ENCODE peak calls at places on chromosomes 1 and 21, in seven cellular contexts. C, R, J, Q, I, K and H are unnamed samples.

GRCh38 chr1:11653101-11653601 is 1.1 kb downstream of the FBXO2 start:
- DNase-seq in K (no peak), R (no peak), I (no peak), J (no peak), Q (no peak), C (no peak), H (no peak)

GRCh38 chr1:63967901-63968300 is 194.1 kb downstream of the ROR1 start:
- DNase-seq in J (peak), K (no peak), C (no peak), I (no peak), R (peak), Q (no peak), H (no peak)

GRCh38 chr1:208988811-208989222 is 594.7 kb upstream of the CAMK1G start:
- DNase-seq in K (no peak), C (peak), J (peak), Q (no peak), R (peak), I (peak), H (peak)

GRCh38 chr21:42465008-42465878 is 30.8 kb downstream of the RSPH1 start:
- DNase-seq in J (no peak), C (no peak), Q (no peak), I (no peak), R (no peak), K (no peak), H (no peak)

GRCh38 chr1:162391790-162392563 is 10.4 kb downstream of the C1orf226 start:
- DNase-seq in C (peak), I (peak), R (peak), Q (peak), K (no peak), J (no peak), H (peak)

GRCh38 chr1:98048234-98048633 is 127.4 kb upstream of the DPYD start:
- DNase-seq in K (peak), J (peak), C (peak), I (peak), Q (peak), R (peak), H (peak)

GRCh38 chr1:114002492-114003290 is 23.4 kb downstream of the OLFML3 start:
- DNase-seq in C (no peak), Q (no peak), K (no peak), J (no peak), I (no peak), R (peak), H (no peak)

GRCh38 chr1:14120895-14121294 is 420.9 kb downstream of the PRDM2 start:
- DNase-seq in C (no peak), I (no peak), R (no peak), Q (no peak), J (no peak), K (no peak), H (no peak)

GRCh38 chr21:43991447-43991991 is 20.6 kb upstream of the TRAPPC10 start:
- DNase-seq in R (no peak), I (no peak), C (no peak), K (no peak), Q (no peak), J (no peak), H (no peak)

GRCh38 chr21:32334980-32335471 is 36.4 kb downstream of the MRAP start:
- DNase-seq in I (no peak), K (no peak), C (no peak), R (no peak), J (peak), Q (no peak), H (no peak)

GRCh38 chr21:34129039-34129891 is 55.9 kb downstream of the MRPS6 start:
- DNase-seq in J (peak), Q (peak), C (peak), R (peak), K (no peak), I (no peak), H (peak)
- TF ChIP-seq CTCF in J (peak), Q (no peak), C (peak), R (peak), K (peak), I (peak), H (no peak)

DNA sequence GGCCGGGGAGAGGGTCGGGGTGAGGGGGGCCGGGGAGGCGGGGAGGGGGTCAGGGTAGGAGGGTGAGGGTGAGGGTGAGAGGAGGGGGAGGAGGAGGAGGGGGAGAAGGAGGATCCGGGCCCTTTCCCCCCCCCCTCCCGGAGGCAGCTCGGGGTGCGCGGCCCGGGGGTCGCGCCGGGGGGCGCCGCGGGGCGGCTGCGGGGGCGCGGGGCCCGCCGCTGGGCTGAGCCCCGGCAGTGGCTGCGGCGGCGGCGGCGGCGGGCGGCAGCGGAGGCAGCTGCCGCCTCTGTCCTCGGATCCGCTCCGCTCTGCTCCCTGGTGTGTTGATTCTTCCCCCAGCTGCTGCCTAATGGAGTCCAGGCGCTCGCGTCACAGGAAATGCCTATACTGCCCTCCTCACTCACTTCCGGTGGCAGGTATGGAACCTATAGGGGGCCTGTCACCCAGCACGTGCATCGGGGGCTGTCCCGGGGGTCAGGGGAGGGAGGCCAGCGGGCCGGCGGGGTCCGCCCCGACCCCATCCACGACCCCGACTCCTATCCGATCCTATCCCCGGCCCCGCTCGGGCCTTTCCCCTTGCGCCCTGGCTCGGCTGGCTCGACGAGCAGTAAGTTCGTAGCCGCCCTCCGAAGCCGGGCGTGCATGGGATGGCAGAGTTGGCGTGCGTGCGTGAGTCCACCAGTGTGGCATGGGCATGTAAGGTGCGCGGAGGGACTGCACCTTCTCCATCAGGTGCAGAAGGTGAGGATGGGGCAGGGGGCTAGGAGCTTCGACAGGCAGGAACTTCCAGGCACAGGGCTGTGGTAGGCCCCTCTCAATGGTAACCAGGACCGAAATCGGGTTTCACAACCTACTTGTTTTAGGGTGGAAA is at the start of gene WDR26:
- DNase-seq in R (peak), C (peak), K (peak), I (peak), Q (peak), J (no peak), H (peak)
- TF ChIP-seq CTCF in R (no peak), C (no peak), K (peak), I (no peak), Q (no peak), J (no peak), H (no peak)

GRCh38 chr1:17723684-17724083 is 31.4 kb upstream of the ACTL8 start:
- DNase-seq in C (no peak), K (no peak), R (no peak), I (no peak), J (no peak), Q (no peak), H (no peak)
- TF ChIP-seq CTCF in C (peak), K (peak), R (no peak), I (peak), J (peak), Q (no peak), H (no peak)

DNA sequence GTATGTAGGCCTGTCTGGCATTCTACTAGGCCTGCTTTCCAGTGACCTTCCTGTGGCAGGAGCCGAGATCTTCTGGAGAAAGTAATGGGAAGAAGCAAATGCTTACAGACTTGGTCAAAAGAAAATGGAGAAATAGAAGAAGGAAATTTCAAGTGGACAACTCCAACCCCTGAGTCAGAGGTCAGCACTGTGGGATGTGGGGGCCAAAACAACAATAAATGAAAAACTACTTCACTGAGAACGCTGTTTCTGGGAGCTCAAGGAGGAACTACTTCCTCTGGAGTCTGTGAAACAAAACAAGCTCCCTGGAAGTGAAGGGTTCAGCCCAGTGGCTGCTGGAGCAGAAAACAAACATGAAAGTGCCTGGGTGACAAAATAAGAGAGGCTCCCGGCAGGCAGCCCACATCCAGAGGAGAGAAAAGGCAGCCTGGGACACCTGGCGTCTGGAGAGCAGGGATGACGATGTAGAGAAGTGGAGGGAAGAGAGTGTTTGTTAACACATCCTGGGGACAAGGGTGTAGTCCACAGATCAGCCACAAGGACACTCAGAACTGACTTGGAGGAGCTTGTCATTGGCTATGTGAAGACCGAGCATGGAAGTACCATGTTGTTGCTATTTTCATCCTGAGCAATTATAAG is 355.2 kb downstream of the SMYD3 start:
- DNase-seq in I (no peak), J (no peak), K (no peak), R (no peak), C (peak), Q (no peak), H (no peak)
- TF ChIP-seq CTCF in I (no peak), J (no peak), K (no peak), R (no peak), C (no peak), Q (peak), H (no peak)

GRCh38 chr21:36727886-36728285 is 29.0 kb downstream of the SIM2 start:
- DNase-seq in C (no peak), Q (no peak), J (no peak), R (no peak), I (no peak), K (peak), H (no peak)
- TF ChIP-seq CTCF in C (peak), Q (no peak), J (no peak), R (no peak), I (no peak), K (no peak), H (no peak)